ENCODE peak calls at places on chromosomes 12 and 14, in nine cellular contexts. I is glutamatergic neuron, Q is endothelial cell of umbilical vein, Y is mammary epithelial cell, X is upper lobe of right lung, G is hepatocyte, T is heart left ventricle, V is WTC11, F is fibroblast of pulmonary artery. P is an unnamed sample.

GRCh38 chr14:96158735-96159134 is 45.9 kb upstream of the BDKRB2 start:
- DNase-seq in I (no peak), Q (no peak), Y (no peak), X (no peak), G (no peak), T (no peak), V (no peak), F (no peak), P (no peak)

GRCh38 chr14:100032749-100033148 is 32.5 kb upstream of the EVL start:
- DNase-seq in I (no peak), Q (no peak), Y (no peak), X (no peak), G (no peak), T (no peak), V (no peak), F (no peak), P (no peak)

GRCh38 chr14:51821822-51822221 is 38.6 kb upstream of the GNG2 start:
- DNase-seq in I (no peak), Q (no peak), Y (no peak), X (no peak), G (no peak), T (no peak), V (no peak), F (peak), P (peak)

GRCh38 chr12:104219908-104220404 is 4.4 kb downstream of the TXNRD1 start:
- DNase-seq in I (no peak), Q (peak), Y (peak), X (no peak), G (peak), T (no peak), V (no peak), F (peak), P (peak)

GRCh38 chr12:66724616-66725015 is 45.7 kb upstream of the GRIP1 start:
- DNase-seq in I (no peak), Q (no peak), Y (peak), X (no peak), G (no peak), T (no peak), V (no peak), F (no peak), P (no peak)

GRCh38 chr14:68704736-68705720 is 87.8 kb downstream of the ZFP36L1 start:
- DNase-seq in I (no peak), Q (no peak), Y (peak), X (no peak), G (no peak), T (no peak), V (no peak), F (peak), P (no peak)

GRCh38 chr14:104136472-104137296 is 1.7 kb upstream of the KIF26A start:
- DNase-seq in I (peak), Q (no peak), Y (no peak), X (peak), G (no peak), T (no peak), V (peak), F (no peak), P (no peak)

GRCh38 chr12:95674631-95675030 is 115.9 kb downstream of the NTN4 start:
- DNase-seq in I (peak), Q (peak), Y (no peak), X (no peak), G (peak), T (no peak), V (no peak), F (peak), P (no peak)

GRCh38 chr14:70808023-70808401 is 1.3 kb downstream of the MAP3K9 start:
- DNase-seq in I (peak), Q (no peak), Y (no peak), X (peak), G (peak), T (no peak), V (peak), F (no peak), P (no peak)

GRCh38 chr14:33728010-33728498 is 222.8 kb downstream of the EGLN3 start:
- DNase-seq in I (no peak), Q (no peak), Y (peak), X (no peak), G (no peak), T (no peak), V (no peak), F (no peak), P (no peak)

GRCh38 chr12:131011165-131012079 is 57.7 kb downstream of the ADGRD1 start:
- DNase-seq in I (no peak), Q (no peak), Y (no peak), X (no peak), G (no peak), T (no peak), V (no peak), F (no peak), P (peak)

GRCh38 chr12:121799842-121800693 is 3.7 kb upstream of the SETD1B start:
- DNase-seq in I (peak), Q (peak), Y (peak), X (peak), G (peak), T (peak), V (peak), F (peak), P (peak)

GRCh38 chr12:69456239-69456638 is 13.9 kb upstream of the FRS2 start:
- DNase-seq in I (no peak), Q (no peak), Y (no peak), X (no peak), G (no peak), T (no peak), V (no peak), F (no peak), P (no peak)

GRCh38 chr14:61525293-61526011 is 169.9 kb upstream of the HIF1A start:
- DNase-seq in I (no peak), Q (peak), Y (peak), X (peak), G (peak), T (peak), V (no peak), F (peak), P (no peak)

GRCh38 chr14:41785696-41786095 is 179.0 kb downstream of the LRFN5 start:
- DNase-seq in I (no peak), Q (no peak), Y (no peak), X (no peak), G (no peak), T (no peak), V (peak), F (no peak), P (no peak)

GRCh38 chr12:21666722-21667121 is 9.1 kb upstream of the LDHB start:
- DNase-seq in I (no peak), Q (no peak), Y (no peak), X (no peak), G (no peak), T (no peak), V (no peak), F (no peak), P (no peak)

GRCh38 chr12:79566452-79566851 is 124.3 kb downstream of the PAWR start:
- DNase-seq in I (no peak), Q (peak), Y (peak), X (no peak), G (no peak), T (no peak), V (no peak), F (peak), P (no peak)

GRCh38 chr12:44510510-44510909 is 365.6 kb downstream of the NELL2 start:
- DNase-seq in I (no peak), Q (no peak), Y (no peak), X (no peak), G (no peak), T (no peak), V (no peak), F (no peak), P (no peak)

GRCh38 chr14:75658957-75659356 is 1.7 kb downstream of the ERG28 start:
- DNase-seq in I (no peak), Q (no peak), Y (no peak), X (no peak), G (no peak), T (no peak), V (no peak), F (no peak), P (no peak)

GRCh38 chr14:31561155-31561846 is at the start of gene NUBPL:
- DNase-seq in I (peak), Q (peak), Y (peak), X (peak), G (peak), T (peak), V (peak), F (peak), P (peak)

GRCh38 chr14:37443461-37443860 is 151.6 kb downstream of the FOXA1 start:
- DNase-seq in I (no peak), Q (no peak), Y (no peak), X (no peak), G (no peak), T (no peak), V (no peak), F (no peak), P (peak)

GRCh38 chr12:8078400-8078799 is 3.7 kb upstream of the NECAP1 start:
- DNase-seq in I (peak), Q (peak), Y (peak), X (no peak), G (peak), T (no peak), V (peak), F (peak), P (peak)

DNA sequence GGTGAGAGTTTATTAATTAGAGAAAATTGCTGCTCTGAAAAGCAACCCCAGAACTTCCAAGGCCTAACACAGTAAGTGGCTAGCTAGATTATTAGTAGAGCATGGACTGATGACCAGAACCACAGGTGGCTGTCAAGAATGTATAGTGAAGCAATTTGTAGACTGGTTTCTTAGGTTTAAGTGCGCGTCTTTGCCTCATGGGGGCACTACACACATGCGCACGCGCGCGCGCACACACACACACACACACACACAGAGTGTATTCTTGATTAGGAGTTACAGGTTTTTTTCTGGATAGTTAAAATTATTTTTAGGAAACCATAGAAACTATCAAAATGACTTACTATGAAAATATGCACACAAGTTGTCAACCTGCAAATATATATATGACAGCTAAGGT is 66.5 kb downstream of the BHLHE41 start:
- DNase-seq in I (no peak), Q (no peak), Y (no peak), X (no peak), G (no peak), T (no peak), V (no peak), F (no peak), P (no peak)
- TF ChIP-seq CTCF in I (no peak), Q (no peak), Y (no peak), X (no peak), G (no peak), T (no peak), V (no peak), F (no peak), P (no peak)

DNA sequence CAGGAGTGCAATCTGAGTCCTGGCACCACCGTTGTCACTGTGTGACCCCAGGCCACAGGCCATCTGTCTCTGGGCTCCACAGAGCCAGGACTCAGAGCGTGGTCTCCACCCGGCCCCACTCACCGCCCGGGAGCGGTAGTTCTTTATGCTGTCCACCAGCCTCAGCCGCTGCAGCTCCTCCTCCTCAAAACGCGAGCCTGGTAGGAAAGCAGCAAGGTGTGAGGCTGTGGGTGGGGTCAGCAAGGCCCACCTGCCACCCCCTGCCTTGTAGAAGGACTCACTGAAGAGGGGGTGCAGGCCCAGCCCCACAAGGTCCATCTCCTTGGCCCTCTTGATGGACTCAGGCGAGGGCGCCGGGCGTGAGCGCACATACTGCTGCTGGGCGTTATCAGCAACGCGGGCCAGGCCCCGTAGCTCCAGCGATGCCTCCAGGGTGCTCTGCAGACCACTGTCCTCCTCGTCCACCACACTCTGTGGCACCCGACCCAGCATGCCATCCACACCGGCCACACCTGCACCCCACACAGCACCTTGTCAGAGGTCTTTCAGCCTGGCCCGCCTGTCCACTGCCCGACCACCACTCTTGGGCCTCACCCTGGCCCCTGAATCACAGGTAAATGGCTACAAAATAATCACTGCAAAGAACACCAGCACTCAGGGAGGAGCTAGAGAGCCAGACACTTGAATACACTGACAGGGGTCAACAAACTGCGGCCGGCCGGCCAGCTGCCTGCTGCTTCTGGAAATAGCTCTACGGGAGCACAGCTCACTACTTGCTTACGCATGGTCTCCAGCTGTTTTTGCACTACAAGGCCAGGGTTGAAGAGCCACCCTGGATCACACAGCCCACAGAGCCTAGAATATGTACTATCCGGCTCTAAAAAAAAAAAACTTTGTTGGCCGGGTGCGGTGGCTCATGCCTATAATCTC is 16.3 kb downstream of the CFAP73 start:
- DNase-seq in I (no peak), Q (no peak), Y (no peak), X (no peak), G (no peak), T (no peak), V (no peak), F (no peak), P (no peak)
- TF ChIP-seq CTCF in I (no peak), Q (no peak), Y (no peak), X (no peak), G (no peak), T (no peak), V (no peak), F (no peak), P (no peak)

DNA sequence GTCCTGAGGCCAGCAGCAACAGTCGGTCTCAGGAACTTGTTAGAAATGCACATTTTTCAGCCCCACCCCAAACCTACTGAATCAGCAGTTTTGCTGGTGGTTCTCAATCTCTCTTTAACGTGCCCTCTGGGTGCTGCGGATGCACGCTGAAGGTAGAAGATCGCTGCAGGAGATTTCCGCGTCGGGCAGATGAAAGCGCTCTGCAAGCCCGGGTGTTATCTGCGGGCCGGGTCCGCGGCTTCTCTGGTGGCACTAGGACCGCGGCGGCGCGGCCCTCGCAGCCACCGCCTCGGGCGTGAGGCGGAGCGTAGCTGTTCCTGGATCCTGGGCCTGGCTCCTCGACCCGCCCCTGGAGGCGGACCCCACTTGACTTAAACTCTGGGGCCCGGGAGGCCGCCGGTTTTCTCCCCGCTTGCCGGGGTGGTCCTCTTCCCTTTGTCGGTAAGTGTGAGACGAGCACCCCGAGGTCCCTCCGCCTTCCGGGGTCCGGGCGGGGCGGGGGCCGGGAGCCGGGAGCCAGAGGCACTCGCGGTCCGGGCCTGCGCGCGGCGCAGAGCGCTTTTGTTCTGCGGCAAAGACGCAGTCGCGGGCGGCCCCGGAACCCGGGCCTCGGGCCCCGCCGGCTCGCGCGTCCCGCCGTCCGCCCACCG is at the start of gene RESF1:
- DNase-seq in I (peak), Q (peak), Y (peak), X (peak), G (peak), T (peak), V (peak), F (peak), P (peak)
- TF ChIP-seq CTCF in I (no peak), Q (no peak), Y (no peak), X (no peak), G (no peak), T (no peak), V (no peak), F (no peak), P (no peak)

DNA sequence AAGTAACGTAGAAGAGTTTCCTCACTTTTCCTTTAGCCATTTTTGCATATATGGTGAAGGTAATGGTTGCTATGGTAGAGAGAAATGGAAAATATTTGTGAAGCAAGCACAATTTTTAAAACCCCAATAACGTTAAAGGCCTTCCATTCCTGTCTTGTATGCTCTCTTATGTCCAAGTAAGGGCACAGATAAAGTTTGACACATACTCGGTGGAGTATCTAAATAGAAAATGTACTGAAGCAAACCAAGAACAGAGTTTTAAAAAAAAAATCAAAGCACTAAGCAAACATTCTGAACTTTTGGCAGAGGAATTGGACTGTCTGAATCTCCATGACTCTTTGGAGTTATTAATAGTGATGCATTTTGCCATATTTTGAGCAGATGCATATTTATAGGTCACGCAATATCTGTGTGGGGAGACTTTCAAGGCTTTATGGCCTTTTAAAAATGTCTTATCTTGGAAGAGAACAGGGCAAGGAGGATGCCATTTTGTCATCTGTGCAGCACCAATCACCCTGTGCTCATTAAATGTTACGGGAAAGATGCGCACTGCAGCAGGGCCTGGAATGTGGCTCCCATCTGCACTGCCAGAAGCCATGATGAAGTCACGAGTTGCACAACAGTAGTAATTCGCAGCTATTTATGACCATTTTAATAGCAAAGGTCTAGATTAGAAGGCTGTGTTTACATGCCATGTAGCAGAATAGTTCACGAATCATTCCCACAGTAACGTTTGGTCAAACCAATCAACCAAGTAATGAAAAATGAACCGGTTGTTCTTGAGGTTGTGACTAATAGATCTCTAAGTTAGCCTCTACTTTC is 23.3 kb upstream of the AMIGO2 start:
- DNase-seq in I (no peak), Q (no peak), Y (peak), X (no peak), G (peak), T (no peak), V (no peak), F (peak), P (peak)
- TF ChIP-seq CTCF in I (no peak), Q (no peak), Y (no peak), X (no peak), G (no peak), T (no peak), V (no peak), F (no peak), P (no peak)